ENCODE peak calls at places on chromosomes 6 and 20, in four cellular contexts. One of them, this sample, is unnamed.
A peak's percentile ranks its signal among the peaks of the same experiment; 100 is the strongest.

GRCh38 chr6:113777601-113778000 is 79.5 kb upstream of the MARCKS start:
- DNase-seq in Peyer's patch: no peak
- DNase-seq in heart right ventricle: no peak
- DNase-seq in body of pancreas: no peak
- DNase-seq in this sample: no peak

GRCh38 chr20:37383229-37383989 is 37.5 kb downstream of the SRC start:
- DNase-seq in Peyer's patch: peak; percentile 48
- DNase-seq in heart right ventricle: no peak
- DNase-seq in body of pancreas: no peak
- DNase-seq in this sample: no peak

GRCh38 chr20:45934046-45934586 is 367 bp upstream of the PCIF1 start:
- DNase-seq in Peyer's patch: no peak
- DNase-seq in heart right ventricle: peak; percentile 74
- DNase-seq in body of pancreas: peak; percentile 55
- DNase-seq in this sample: peak; percentile 53

GRCh38 chr6:84549912-84550311 is 214.5 kb downstream of the TBX18 start:
- DNase-seq in Peyer's patch: no peak
- DNase-seq in heart right ventricle: no peak
- DNase-seq in body of pancreas: no peak
- DNase-seq in this sample: no peak

GRCh38 chr6:125584468-125584939 is 164.9 kb upstream of the HEY2 start:
- DNase-seq in Peyer's patch: no peak
- DNase-seq in heart right ventricle: peak; percentile 60
- DNase-seq in body of pancreas: no peak
- DNase-seq in this sample: no peak

GRCh38 chr6:79377830-79378460 is 143.5 kb upstream of the HMGN3 start:
- DNase-seq in Peyer's patch: no peak
- DNase-seq in heart right ventricle: no peak
- DNase-seq in body of pancreas: no peak
- DNase-seq in this sample: no peak

GRCh38 chr6:52109073-52109635 is 21.7 kb upstream of the PKHD1 start:
- DNase-seq in Peyer's patch: no peak
- DNase-seq in heart right ventricle: no peak
- DNase-seq in body of pancreas: no peak
- DNase-seq in this sample: no peak

GRCh38 chr6:166443166-166443565 is 60.4 kb upstream of the MPC1 start:
- DNase-seq in Peyer's patch: no peak
- DNase-seq in heart right ventricle: no peak
- DNase-seq in body of pancreas: no peak
- DNase-seq in this sample: no peak

GRCh38 chr6:39102024-39102820 is 12.8 kb downstream of the SAYSD1 start:
- DNase-seq in Peyer's patch: no peak
- DNase-seq in heart right ventricle: no peak
- DNase-seq in body of pancreas: peak; percentile 51
- DNase-seq in this sample: no peak

GRCh38 chr6:34284563-34285545 is 36.0 kb upstream of the SMIM29 start:
- DNase-seq in Peyer's patch: no peak
- DNase-seq in heart right ventricle: peak; percentile 77
- DNase-seq in body of pancreas: peak; percentile 76
- DNase-seq in this sample: no peak

GRCh38 chr20:20027284-20027683 is 10.1 kb downstream of the NAA20 start:
- DNase-seq in Peyer's patch: no peak
- DNase-seq in heart right ventricle: no peak
- DNase-seq in body of pancreas: no peak
- DNase-seq in this sample: no peak

GRCh38 chr20:2814587-2815051 is at the start of gene C20orf141:
- DNase-seq in Peyer's patch: no peak
- DNase-seq in heart right ventricle: no peak
- DNase-seq in body of pancreas: peak; percentile 67
- DNase-seq in this sample: no peak

GRCh38 chr6:43093361-43094289 is 17.5 kb downstream of the PTK7 start:
- DNase-seq in Peyer's patch: no peak
- DNase-seq in heart right ventricle: peak; percentile 21
- DNase-seq in body of pancreas: peak; percentile 16
- DNase-seq in this sample: no peak

GRCh38 chr20:12166053-12166717 is 248.5 kb downstream of the BTBD3 start:
- DNase-seq in Peyer's patch: peak; percentile 53
- DNase-seq in heart right ventricle: peak; percentile 70
- DNase-seq in body of pancreas: peak; percentile 72
- DNase-seq in this sample: no peak

GRCh38 chr6:88636871-88637270 is 326.5 kb downstream of the RNGTT start:
- DNase-seq in Peyer's patch: no peak
- DNase-seq in heart right ventricle: no peak
- DNase-seq in body of pancreas: no peak
- DNase-seq in this sample: no peak

DNA sequence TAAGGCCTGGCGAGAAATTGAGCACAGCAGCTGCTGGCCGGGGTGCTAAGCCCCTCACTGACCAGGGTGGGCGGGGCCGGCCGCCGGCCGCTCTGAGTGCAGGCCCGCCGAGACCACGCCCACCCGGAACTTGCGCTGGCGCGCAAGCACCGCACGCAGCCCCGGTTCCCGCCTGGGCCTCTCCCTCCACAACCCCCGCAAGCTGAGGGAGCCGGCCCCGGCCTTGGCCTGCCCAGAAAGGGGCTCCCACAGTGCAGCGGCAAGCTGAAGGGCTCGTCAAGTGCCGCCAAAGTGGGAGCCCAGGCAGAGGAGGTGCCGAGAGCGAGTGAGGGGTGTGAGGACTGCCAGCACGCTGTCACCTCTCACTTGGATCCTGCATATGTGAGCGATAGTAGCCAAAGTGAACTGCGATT is 251.2 kb downstream of the GJA1 start:
- DNase-seq in Peyer's patch: no peak
- DNase-seq in heart right ventricle: no peak
- DNase-seq in body of pancreas: no peak
- DNase-seq in this sample: no peak
- H3K4me3 ChIP-seq in Peyer's patch: no peak overlapping the region
- H3K4me3 ChIP-seq in heart right ventricle: no peak overlapping the region
- H3K4me3 ChIP-seq in body of pancreas: no peak overlapping the region
- H3K4me3 ChIP-seq in this sample: no peak overlapping the region

GRCh38 chr6:32947552-32948465 is 5.1 kb downstream of the HLA-DMA start:
- DNase-seq in Peyer's patch: no peak
- DNase-seq in heart right ventricle: no peak
- DNase-seq in body of pancreas: peak; percentile 73
- DNase-seq in this sample: peak; percentile 38
- H3K4me1 ChIP-seq in Peyer's patch: no peaks in the 10 kb centered on the region
- H3K4me1 ChIP-seq in heart right ventricle: peaks cover 16% of the 10 kb centered on the region
- H3K4me1 ChIP-seq in body of pancreas: peaks cover 4% of the 10 kb centered on the region
- H3K4me1 ChIP-seq in this sample: no peaks in the 10 kb centered on the region

DNA sequence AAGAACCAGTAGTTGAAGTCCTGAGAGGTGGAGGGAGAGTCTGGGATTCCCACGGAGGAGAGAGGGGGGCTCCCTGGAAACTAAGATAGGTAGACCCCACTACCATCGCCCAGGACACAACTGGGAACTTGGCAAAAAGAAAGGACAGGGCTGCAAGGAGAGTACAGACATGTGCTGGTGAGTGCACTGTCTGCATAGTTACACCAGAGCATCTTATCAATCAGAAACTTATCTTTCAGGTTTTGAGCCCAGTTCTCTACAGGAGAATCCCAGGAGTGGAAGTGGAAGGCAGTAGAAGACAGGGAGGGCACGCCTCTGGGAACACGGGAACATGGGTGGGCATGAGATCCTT is 12.2 kb downstream of the NFKBIL1 start:
- DNase-seq in Peyer's patch: no peak
- DNase-seq in heart right ventricle: no peak
- DNase-seq in body of pancreas: no peak
- DNase-seq in this sample: no peak
- H3K4me3 ChIP-seq in Peyer's patch: no peak overlapping the region
- H3K4me3 ChIP-seq in heart right ventricle: no peak overlapping the region
- H3K4me3 ChIP-seq in body of pancreas: no peak overlapping the region
- H3K4me3 ChIP-seq in this sample: no peak overlapping the region

GRCh38 chr6:111862727-111863126 is 10.5 kb downstream of the FYN start:
- DNase-seq in Peyer's patch: no peak
- DNase-seq in heart right ventricle: no peak
- DNase-seq in body of pancreas: no peak
- DNase-seq in this sample: no peak

GRCh38 chr6:111865049-111865585 is 8.1 kb downstream of the FYN start:
- DNase-seq in Peyer's patch: no peak
- DNase-seq in heart right ventricle: no peak
- DNase-seq in body of pancreas: no peak
- DNase-seq in this sample: no peak

GRCh38 chr6:111862314-111862713 is 10.9 kb downstream of the FYN start:
- DNase-seq in Peyer's patch: no peak
- DNase-seq in heart right ventricle: no peak
- DNase-seq in body of pancreas: no peak
- DNase-seq in this sample: no peak

GRCh38 chr6:111865909-111866546 is 7.2 kb downstream of the FYN start:
- DNase-seq in Peyer's patch: no peak
- DNase-seq in heart right ventricle: no peak
- DNase-seq in body of pancreas: no peak
- DNase-seq in this sample: no peak

GRCh38 chr6:111864138-111865048 is 8.9 kb downstream of the FYN start:
- DNase-seq in Peyer's patch: no peak
- DNase-seq in heart right ventricle: no peak
- DNase-seq in body of pancreas: no peak
- DNase-seq in this sample: no peak
- H3K4me1 ChIP-seq in Peyer's patch: no peaks in the 10 kb centered on the region
- H3K4me1 ChIP-seq in heart right ventricle: peaks cover 85% of the 10 kb centered on the region
- H3K4me1 ChIP-seq in body of pancreas: no peaks in the 10 kb centered on the region
- H3K4me1 ChIP-seq in this sample: peaks cover 5% of the 10 kb centered on the region